ENCODE peak calls at places on chromosomes 12 and 14, in ten cellular contexts. E is stomach, S is Peyer's patch, H is vagina, R is body of pancreas, O is HepG2, B is HCT116, V is GM12891, A is A549, W is H1. U is an unnamed sample.

GRCh38 chr12:29655861-29656260 is 127.9 kb downstream of the TMTC1 start:
- DNase-seq in E (no peak), S (no peak), H (no peak), R (no peak), O (no peak), B (no peak), V (no peak), A (no peak), W (no peak), U (no peak)

GRCh38 chr12:70590051-70590450 is 47.2 kb downstream of the PTPRB start:
- DNase-seq in E (peak; percentile 77), S (peak; percentile 84), H (no peak), R (peak; percentile 71), O (peak; percentile 49), B (peak; percentile 62), V (peak; percentile 22), A (peak; percentile 77), W (peak; percentile 81), U (no peak)

GRCh38 chr12:96401061-96401871 is 1.0 kb upstream of the CDK17 start:
- DNase-seq in E (no peak), S (no peak), H (no peak), R (peak; percentile 13), O (peak; percentile 45), B (peak; percentile 51), V (no peak), A (peak; percentile 83), W (no peak), U (peak; percentile 58)

GRCh38 chr12:108000111-108000510 is 129.0 kb upstream of the WSCD2 start:
- DNase-seq in E (no peak), S (no peak), H (no peak), R (no peak), O (no peak), B (no peak), V (no peak), A (no peak), W (no peak), U (no peak)

GRCh38 chr12:43981726-43982125 is 145.8 kb downstream of the TMEM117 start:
- DNase-seq in E (no peak), S (no peak), H (no peak), R (no peak), O (peak; percentile 30), B (no peak), V (no peak), A (no peak), W (no peak), U (no peak)

GRCh38 chr12:116916122-116916521 is 5.4 kb downstream of the FBXW8 start:
- DNase-seq in E (no peak), S (no peak), H (no peak), R (no peak), O (peak; percentile 37), B (peak; percentile 64), V (no peak), A (no peak), W (no peak), U (peak; percentile 22)

GRCh38 chr14:40623641-40624040 is 983.0 kb upstream of the LRFN5 start:
- DNase-seq in E (no peak), S (no peak), H (no peak), R (no peak), O (no peak), B (no peak), V (no peak), A (no peak), W (no peak), U (no peak)

GRCh38 chr12:34405286-34406227 is 383.3 kb downstream of the ALG10 start:
- DNase-seq in E (no peak), S (peak; percentile 40), H (peak; percentile 90), R (peak; percentile 0), O (no peak), B (no peak), V (no peak), A (no peak), W (peak; percentile 6), U (no peak)

GRCh38 chr12:40144023-40144422 is 38.1 kb upstream of the SLC2A13 start:
- DNase-seq in E (no peak), S (no peak), H (no peak), R (peak; percentile 33), O (no peak), B (no peak), V (no peak), A (no peak), W (no peak), U (no peak)

GRCh38 chr12:114656906-114657596 is 26.9 kb downstream of the TBX3 start:
- DNase-seq in E (no peak), S (no peak), H (no peak), R (no peak), O (peak; percentile 72), B (no peak), V (no peak), A (no peak), W (peak; percentile 47), U (no peak)

GRCh38 chr12:113155641-113156040 is 6.1 kb downstream of the CFAP73 start:
- DNase-seq in E (no peak), S (no peak), H (no peak), R (no peak), O (no peak), B (no peak), V (no peak), A (no peak), W (no peak), U (no peak)

DNA sequence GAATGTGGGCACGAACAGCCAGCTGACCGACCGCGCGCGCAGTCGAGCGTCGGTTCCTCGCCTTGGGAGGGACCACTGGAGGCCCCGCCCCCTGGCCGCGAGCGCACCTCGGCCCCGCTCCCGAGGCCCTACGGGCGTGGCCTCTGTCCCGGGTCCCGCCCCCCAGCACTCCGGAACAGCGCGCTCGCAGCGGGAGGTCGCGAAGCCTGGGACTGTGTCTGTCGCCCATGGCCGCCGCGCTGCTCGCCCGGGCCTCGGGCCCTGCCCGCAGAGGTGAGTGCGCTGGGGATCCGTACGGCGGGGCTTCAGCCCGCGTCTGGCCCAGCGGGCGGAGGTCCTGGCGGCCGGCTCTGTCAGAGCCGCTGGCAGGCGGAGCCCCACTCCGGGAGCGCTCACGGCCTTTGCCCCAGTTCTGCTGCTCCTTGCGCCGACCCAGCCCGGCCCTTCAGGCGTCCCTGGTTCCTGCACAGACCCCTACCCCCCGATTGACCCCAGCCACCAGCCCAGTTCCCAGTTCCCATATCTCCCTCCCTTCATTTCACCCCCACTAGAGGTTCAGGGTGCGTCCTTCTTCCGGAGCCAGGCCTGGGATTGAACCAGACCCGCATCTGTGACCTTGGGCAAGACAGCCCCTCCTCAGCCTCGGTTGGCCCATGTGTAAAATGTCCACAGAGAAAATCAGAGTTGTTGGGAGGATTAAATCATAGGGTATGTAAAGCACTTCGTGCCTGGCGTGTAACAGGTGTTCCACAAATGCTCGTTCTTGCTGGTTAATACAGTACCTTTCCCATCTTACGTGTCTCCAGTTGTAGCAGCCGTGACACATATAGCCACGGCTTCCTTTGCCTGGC is at the start of gene ACADS:
- DNase-seq in E (peak; percentile 94), S (peak; percentile 96), H (no peak), R (peak; percentile 93), O (peak; percentile 73), B (peak; percentile 51), V (peak; percentile 98), A (peak; percentile 84), W (peak; percentile 98), U (peak; percentile 80)
- TF ChIP-seq POLR2A in E (no peak), S (peak; percentile 88), H (no peak), R (peak; percentile 77), O (peak; percentile 89), B (peak; percentile 68), V (peak; percentile 56), A (peak; percentile 64), W (peak; percentile 44), U (peak; percentile 58)

GRCh38 chr14:55500219-55500701 is 59.8 kb upstream of the TBPL2 start:
- DNase-seq in E (no peak), S (peak; percentile 49), H (no peak), R (peak; percentile 35), O (peak; percentile 6), B (no peak), V (no peak), A (no peak), W (no peak), U (no peak)
- TF ChIP-seq POLR2A in E (no peak), S (no peak), H (no peak), R (no peak), O (no peak), B (no peak), V (no peak), A (no peak), W (no peak), U (no peak)

GRCh38 chr12:11534064-11534463 is 115.4 kb upstream of the ETV6 start:
- DNase-seq in E (no peak), S (no peak), H (no peak), R (no peak), O (no peak), B (no peak), V (no peak), A (no peak), W (no peak), U (no peak)
- TF ChIP-seq POLR2A in E (no peak), S (no peak), H (no peak), R (no peak), O (no peak), B (no peak), V (no peak), A (no peak), W (no peak), U (no peak)

GRCh38 chr12:30977537-30978349 is 51.2 kb downstream of the TSPAN11 start:
- DNase-seq in E (no peak), S (no peak), H (no peak), R (no peak), O (no peak), B (no peak), V (no peak), A (no peak), W (no peak), U (no peak)

GRCh38 chr12:30978639-30979038 is 52.1 kb downstream of the TSPAN11 start:
- DNase-seq in E (no peak), S (no peak), H (no peak), R (no peak), O (no peak), B (no peak), V (no peak), A (no peak), W (no peak), U (no peak)

GRCh38 chr12:30980886-30981662 is 54.5 kb downstream of the TSPAN11 start:
- DNase-seq in E (no peak), S (no peak), H (no peak), R (no peak), O (no peak), B (no peak), V (no peak), A (no peak), W (no peak), U (no peak)

GRCh38 chr12:30977124-30977523 is 50.6 kb downstream of the TSPAN11 start:
- DNase-seq in E (no peak), S (no peak), H (no peak), R (no peak), O (no peak), B (no peak), V (no peak), A (no peak), W (no peak), U (no peak)

GRCh38 chr12:30979371-30980259 is 53.1 kb downstream of the TSPAN11 start:
- DNase-seq in E (no peak), S (no peak), H (no peak), R (no peak), O (no peak), B (no peak), V (no peak), A (no peak), W (no peak), U (no peak)
- TF ChIP-seq POLR2A in E (no peak), S (no peak), H (no peak), R (no peak), O (no peak), B (no peak), V (no peak), A (no peak), W (no peak), U (no peak)